ENCODE peak calls at places on chromosomes 13 and 19, in seven cellular contexts. G, O, J, U, A, X and K are unnamed samples.

GRCh38 chr13:91347996-91348905 is 764 bp downstream of the MIR17HG start:
- DNase-seq in G (peak), O (no peak), J (no peak), U (no peak), A (no peak), X (no peak), K (peak)

GRCh38 chr13:59771272-59771671 is 392.5 kb downstream of the DIAPH3 start:
- DNase-seq in G (no peak), O (no peak), J (no peak), U (peak), A (peak), X (no peak), K (peak)

GRCh38 chr19:23254141-23254910 is 4.1 kb upstream of the ZNF724 start:
- DNase-seq in G (no peak), O (no peak), J (no peak), U (no peak), A (no peak), X (no peak), K (no peak)

GRCh38 chr19:38079926-38080380 is 144.1 kb downstream of the DPF1 start:
- DNase-seq in G (no peak), O (peak), J (no peak), U (no peak), A (peak), X (no peak), K (peak)

GRCh38 chr19:16295071-16295470 is 29.6 kb upstream of the KLF2 start:
- DNase-seq in G (no peak), O (no peak), J (no peak), U (no peak), A (no peak), X (no peak), K (no peak)

GRCh38 chr13:111938743-111939142 is 128.2 kb upstream of the SOX1 start:
- DNase-seq in G (no peak), O (no peak), J (no peak), U (no peak), A (no peak), X (peak), K (no peak)

GRCh38 chr13:113633485-113633873 is 24.5 kb downstream of the ATP4B start:
- DNase-seq in G (no peak), O (no peak), J (no peak), U (no peak), A (no peak), X (no peak), K (no peak)

GRCh38 chr13:90302113-90302512 is 1045.4 kb upstream of the MIR17HG start:
- DNase-seq in G (no peak), O (no peak), J (no peak), U (no peak), A (no peak), X (no peak), K (no peak)

GRCh38 chr19:51978882-51979281 is 7.8 kb downstream of the ZNF350 start:
- DNase-seq in G (no peak), O (no peak), J (no peak), U (no peak), A (no peak), X (no peak), K (no peak)

GRCh38 chr13:77002590-77003190 is 10.8 kb downstream of the CLN5 start:
- DNase-seq in G (peak), O (no peak), J (peak), U (peak), A (peak), X (no peak), K (peak)

GRCh38 chr13:46951516-46951915 is 54.7 kb upstream of the HTR2A start:
- DNase-seq in G (no peak), O (no peak), J (peak), U (no peak), A (no peak), X (no peak), K (no peak)

GRCh38 chr13:40484981-40485380 is 181.5 kb downstream of the FOXO1 start:
- DNase-seq in G (no peak), O (no peak), J (no peak), U (no peak), A (no peak), X (no peak), K (no peak)

GRCh38 chr13:34913040-34913439 is 29.0 kb upstream of the NBEA start:
- DNase-seq in G (no peak), O (no peak), J (no peak), U (no peak), A (no peak), X (peak), K (peak)

GRCh38 chr13:110726726-110727125 is 13.2 kb downstream of the ING1 start:
- DNase-seq in G (no peak), O (no peak), J (no peak), U (no peak), A (no peak), X (no peak), K (no peak)

GRCh38 chr13:110149036-110149435 is 157.9 kb downstream of the COL4A1 start:
- DNase-seq in G (no peak), O (no peak), J (no peak), U (no peak), A (no peak), X (no peak), K (no peak)

GRCh38 chr13:94233401-94233800 is 246.1 kb downstream of the DCT start:
- DNase-seq in G (no peak), O (no peak), J (no peak), U (no peak), A (no peak), X (no peak), K (no peak)

GRCh38 chr13:114140909-114141255 is 8.5 kb upstream of the RASA3 start:
- DNase-seq in G (no peak), O (no peak), J (no peak), U (no peak), A (no peak), X (no peak), K (no peak)

GRCh38 chr13:113402471-113403254 is 38.7 kb upstream of the GRTP1 start:
- DNase-seq in G (no peak), O (no peak), J (no peak), U (no peak), A (no peak), X (no peak), K (no peak)

GRCh38 chr13:73967397-73968165 is 166.6 kb downstream of the KLF12 start:
- DNase-seq in G (no peak), O (peak), J (no peak), U (no peak), A (no peak), X (no peak), K (no peak)

GRCh38 chr19:32662186-32662585 is 12.8 kb downstream of the ANKRD27 start:
- DNase-seq in G (no peak), O (no peak), J (no peak), U (no peak), A (no peak), X (no peak), K (no peak)

GRCh38 chr19:48812094-48812929 is 1.5 kb upstream of the BCAT2 start:
- DNase-seq in G (peak), O (no peak), J (no peak), U (peak), A (peak), X (peak), K (peak)

GRCh38 chr19:4550479-4551050 is 8.9 kb downstream of the SEMA6B start:
- DNase-seq in G (no peak), O (no peak), J (no peak), U (no peak), A (no peak), X (no peak), K (no peak)

GRCh38 chr19:15136234-15136954 is 29.2 kb downstream of the SYDE1 start:
- DNase-seq in G (no peak), O (no peak), J (no peak), U (no peak), A (no peak), X (no peak), K (peak)

GRCh38 chr13:43072394-43072793 is 49.0 kb downstream of the DNAJC15 start:
- DNase-seq in G (no peak), O (no peak), J (no peak), U (no peak), A (no peak), X (no peak), K (no peak)

GRCh38 chr19:45643024-45643926 is 4.1 kb upstream of the EML2 start:
- DNase-seq in G (peak), O (peak), J (peak), U (peak), A (peak), X (peak), K (peak)
- TF ChIP-seq JUND in G (peak), O (no peak), J (no peak), U (no peak), A (no peak), X (peak), K (no peak)

DNA sequence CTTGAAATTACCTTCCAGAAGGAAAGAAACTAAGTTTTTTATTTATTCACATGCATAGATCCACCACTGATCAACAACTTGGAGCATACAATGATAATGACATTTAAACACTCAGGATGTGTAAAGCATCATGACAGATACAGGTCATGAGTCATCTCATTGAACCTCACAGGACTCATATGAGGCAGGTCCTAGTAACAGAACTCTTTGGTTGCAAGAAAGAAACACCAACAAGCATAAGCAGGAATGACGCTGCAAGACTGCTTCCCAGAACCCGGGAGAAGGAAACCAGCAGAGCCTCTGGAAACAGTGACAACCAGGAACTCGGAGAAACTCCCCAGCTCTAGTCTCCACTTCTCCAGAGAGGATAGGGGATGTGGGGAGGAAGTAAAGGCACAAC is 60.8 kb upstream of the IPO5 start:
- DNase-seq in G (no peak), O (no peak), J (no peak), U (no peak), A (no peak), X (no peak), K (no peak)
- TF ChIP-seq JUND in G (peak), O (no peak), J (no peak), U (no peak), A (no peak), X (no peak), K (no peak)

GRCh38 chr13:72453161-72453560 is 274.3 kb downstream of the MZT1 start:
- DNase-seq in G (no peak), O (no peak), J (no peak), U (no peak), A (no peak), X (no peak), K (no peak)

GRCh38 chr13:72458701-72459100 is 268.7 kb downstream of the MZT1 start:
- DNase-seq in G (no peak), O (no peak), J (no peak), U (no peak), A (no peak), X (no peak), K (peak)

GRCh38 chr13:72462726-72463125 is 264.7 kb downstream of the MZT1 start:
- DNase-seq in G (no peak), O (no peak), J (no peak), U (no peak), A (no peak), X (no peak), K (no peak)

GRCh38 chr13:72456486-72456885 is 270.9 kb downstream of the MZT1 start:
- DNase-seq in G (no peak), O (no peak), J (no peak), U (no peak), A (no peak), X (no peak), K (no peak)

GRCh38 chr13:72457151-72457550 is 270.3 kb downstream of the MZT1 start:
- DNase-seq in G (no peak), O (no peak), J (no peak), U (no peak), A (no peak), X (no peak), K (no peak)
- TF ChIP-seq JUND in G (no peak), O (no peak), J (no peak), U (no peak), A (no peak), X (no peak), K (no peak)

GRCh38 chr19:2188708-2189385 is 25.1 kb downstream of the DOT1L start:
- DNase-seq in G (no peak), O (no peak), J (no peak), U (no peak), A (no peak), X (no peak), K (no peak)
- TF ChIP-seq JUND in G (no peak), O (no peak), J (no peak), U (no peak), A (no peak), X (no peak), K (no peak)

GRCh38 chr19:29974701-29975100 is 32.7 kb downstream of the URI1 start:
- DNase-seq in G (no peak), O (no peak), J (no peak), U (no peak), A (no peak), X (no peak), K (no peak)
- TF ChIP-seq JUND in G (no peak), O (no peak), J (no peak), U (no peak), A (no peak), X (no peak), K (no peak)

GRCh38 chr19:6735181-6735891 is 2.0 kb downstream of the GPR108 start:
- DNase-seq in G (no peak), O (no peak), J (no peak), U (peak), A (no peak), X (no peak), K (no peak)

GRCh38 chr19:6737873-6738725 is 719 bp upstream of the GPR108 start:
- DNase-seq in G (peak), O (no peak), J (no peak), U (no peak), A (peak), X (peak), K (no peak)

GRCh38 chr19:6737284-6737872 is at the start of gene GPR108:
- DNase-seq in G (peak), O (peak), J (peak), U (peak), A (peak), X (peak), K (peak)

GRCh38 chr19:6736917-6737283 is 480 bp downstream of the GPR108 start:
- DNase-seq in G (no peak), O (no peak), J (no peak), U (peak), A (no peak), X (no peak), K (no peak)

GRCh38 chr19:6736169-6736916 is 1.0 kb downstream of the GPR108 start:
- DNase-seq in G (peak), O (peak), J (peak), U (peak), A (peak), X (peak), K (peak)
- TF ChIP-seq JUND in G (peak), O (peak), J (no peak), U (no peak), A (no peak), X (no peak), K (no peak)